ENCODE peak calls at places on chromosomes 6 and 20, in seven cellular contexts. One of them, this sample, is unnamed.
A peak's percentile ranks its signal among the peaks of the same experiment; 100 is the strongest.

GRCh38 chr6:34205916-34206315 is 30.8 kb upstream of the HMGA1 start:
- DNase-seq in PC-3: no peak
- DNase-seq in IMR-90: no peak
- DNase-seq in aorta: no peak
- DNase-seq in fibroblast of lung: no peak
- DNase-seq in heart right ventricle: no peak
- DNase-seq in CD8-positive, alpha-beta memory T cell: no peak
- DNase-seq in this sample: no peak

GRCh38 chr20:49786671-49787370 is 25.8 kb upstream of the SLC9A8 start:
- DNase-seq in PC-3: peak; percentile 63
- DNase-seq in IMR-90: peak; percentile 20
- DNase-seq in aorta: no peak
- DNase-seq in fibroblast of lung: no peak
- DNase-seq in heart right ventricle: no peak
- DNase-seq in CD8-positive, alpha-beta memory T cell: no peak
- DNase-seq in this sample: no peak

GRCh38 chr20:1263853-1264252 is 2.2 kb upstream of the SNPH start:
- DNase-seq in PC-3: no peak
- DNase-seq in IMR-90: peak; percentile 60
- DNase-seq in aorta: no peak
- DNase-seq in fibroblast of lung: peak; percentile 27
- DNase-seq in heart right ventricle: no peak
- DNase-seq in CD8-positive, alpha-beta memory T cell: no peak
- DNase-seq in this sample: no peak

GRCh38 chr6:39791311-39791710 is 865 bp upstream of the DAAM2 start:
- DNase-seq in PC-3: no peak
- DNase-seq in IMR-90: no peak
- DNase-seq in aorta: no peak
- DNase-seq in fibroblast of lung: no peak
- DNase-seq in heart right ventricle: no peak
- DNase-seq in CD8-positive, alpha-beta memory T cell: no peak
- DNase-seq in this sample: no peak

GRCh38 chr6:36544228-36544627 is 3.1 kb downstream of the STK38 start:
- DNase-seq in PC-3: peak; percentile 31
- DNase-seq in IMR-90: no peak
- DNase-seq in aorta: no peak
- DNase-seq in fibroblast of lung: peak; percentile 25
- DNase-seq in heart right ventricle: no peak
- DNase-seq in CD8-positive, alpha-beta memory T cell: peak; percentile 60
- DNase-seq in this sample: peak; percentile 36

GRCh38 chr6:135261872-135262725 is 81.0 kb downstream of the MYB start:
- DNase-seq in PC-3: no peak
- DNase-seq in IMR-90: no peak
- DNase-seq in aorta: no peak
- DNase-seq in fibroblast of lung: no peak
- DNase-seq in heart right ventricle: no peak
- DNase-seq in CD8-positive, alpha-beta memory T cell: no peak
- DNase-seq in this sample: no peak

GRCh38 chr6:155717369-155717768 is 261.7 kb upstream of the NOX3 start:
- DNase-seq in PC-3: no peak
- DNase-seq in IMR-90: no peak
- DNase-seq in aorta: no peak
- DNase-seq in fibroblast of lung: no peak
- DNase-seq in heart right ventricle: no peak
- DNase-seq in CD8-positive, alpha-beta memory T cell: no peak
- DNase-seq in this sample: no peak

GRCh38 chr6:19433101-19433500 is 404.1 kb upstream of the ID4 start:
- DNase-seq in PC-3: peak; percentile 68
- DNase-seq in IMR-90: no peak
- DNase-seq in aorta: no peak
- DNase-seq in fibroblast of lung: no peak
- DNase-seq in heart right ventricle: no peak
- DNase-seq in CD8-positive, alpha-beta memory T cell: no peak
- DNase-seq in this sample: no peak

GRCh38 chr20:60813066-60813465 is 439.0 kb upstream of the CDH4 start:
- DNase-seq in PC-3: no peak
- DNase-seq in IMR-90: no peak
- DNase-seq in aorta: no peak
- DNase-seq in fibroblast of lung: no peak
- DNase-seq in heart right ventricle: no peak
- DNase-seq in CD8-positive, alpha-beta memory T cell: no peak
- DNase-seq in this sample: no peak

GRCh38 chr6:72037006-72037405 is 150.7 kb downstream of the RIMS1 start:
- DNase-seq in PC-3: no peak
- DNase-seq in IMR-90: no peak
- DNase-seq in aorta: no peak
- DNase-seq in fibroblast of lung: no peak
- DNase-seq in heart right ventricle: no peak
- DNase-seq in CD8-positive, alpha-beta memory T cell: no peak
- DNase-seq in this sample: no peak

GRCh38 chr20:39253051-39253682 is 291.0 kb downstream of the DHX35 start:
- DNase-seq in PC-3: no peak
- DNase-seq in IMR-90: no peak
- DNase-seq in aorta: no peak
- DNase-seq in fibroblast of lung: no peak
- DNase-seq in heart right ventricle: no peak
- DNase-seq in CD8-positive, alpha-beta memory T cell: no peak
- DNase-seq in this sample: no peak

GRCh38 chr6:54072708-54073313 is 38.4 kb upstream of the MLIP start:
- DNase-seq in PC-3: no peak
- DNase-seq in IMR-90: no peak
- DNase-seq in aorta: no peak
- DNase-seq in fibroblast of lung: no peak
- DNase-seq in heart right ventricle: no peak
- DNase-seq in CD8-positive, alpha-beta memory T cell: no peak
- DNase-seq in this sample: no peak

GRCh38 chr20:55774628-55775027 is 230.7 kb downstream of the CBLN4 start:
- DNase-seq in PC-3: no peak
- DNase-seq in IMR-90: no peak
- DNase-seq in aorta: no peak
- DNase-seq in fibroblast of lung: no peak
- DNase-seq in heart right ventricle: no peak
- DNase-seq in CD8-positive, alpha-beta memory T cell: no peak
- DNase-seq in this sample: no peak

GRCh38 chr6:30006170-30007131 is 54.6 kb upstream of the POLR1H start:
- DNase-seq in PC-3: no peak
- DNase-seq in IMR-90: peak; percentile 3
- DNase-seq in aorta: peak; percentile 85
- DNase-seq in fibroblast of lung: no peak
- DNase-seq in heart right ventricle: peak; percentile 41
- DNase-seq in CD8-positive, alpha-beta memory T cell: no peak
- DNase-seq in this sample: peak; percentile 43

DNA sequence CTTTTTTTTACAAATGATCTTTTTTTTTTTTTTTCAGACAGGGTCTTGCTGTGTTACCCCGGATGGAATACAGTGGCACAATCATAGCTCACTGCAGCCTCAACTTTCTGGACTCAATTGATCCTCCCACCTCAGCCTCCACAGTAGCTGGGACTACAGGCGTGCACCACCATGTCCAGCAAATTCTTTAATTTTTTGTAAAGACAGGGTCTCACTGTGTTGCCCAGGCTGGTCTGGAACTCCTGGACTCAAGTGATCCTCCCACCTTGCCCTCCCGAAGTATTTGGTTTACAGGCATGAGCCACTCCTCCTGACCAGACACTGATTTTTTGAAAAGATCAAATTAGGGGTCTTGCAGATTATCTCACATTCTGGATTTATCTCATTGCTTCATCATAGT is 11.0 kb upstream of the MYBL2 start:
- DNase-seq in PC-3: no peak
- DNase-seq in IMR-90: no peak
- DNase-seq in aorta: peak; percentile 15
- DNase-seq in fibroblast of lung: no peak
- DNase-seq in heart right ventricle: no peak
- DNase-seq in CD8-positive, alpha-beta memory T cell: no peak
- DNase-seq in this sample: no peak
- H3K36me3 ChIP-seq in PC-3: no peaks in the 10 kb centered on the region
- H3K36me3 ChIP-seq in IMR-90: no peaks in the 10 kb centered on the region
- H3K36me3 ChIP-seq in aorta: no peaks in the 10 kb centered on the region
- H3K36me3 ChIP-seq in fibroblast of lung: no peaks in the 10 kb centered on the region
- H3K36me3 ChIP-seq in heart right ventricle: no peaks in the 10 kb centered on the region
- H3K36me3 ChIP-seq in CD8-positive, alpha-beta memory T cell: no peaks in the 10 kb centered on the region
- H3K36me3 ChIP-seq in this sample: no peaks in the 10 kb centered on the region

GRCh38 chr6:85390105-85390728 is 59.7 kb upstream of the NT5E start:
- DNase-seq in PC-3: no peak
- DNase-seq in IMR-90: peak; percentile 22
- DNase-seq in aorta: no peak
- DNase-seq in fibroblast of lung: peak; percentile 34
- DNase-seq in heart right ventricle: no peak
- DNase-seq in CD8-positive, alpha-beta memory T cell: no peak
- DNase-seq in this sample: peak; percentile 98
- H3K27ac ChIP-seq in PC-3: no peak overlapping the region
- H3K27ac ChIP-seq in IMR-90: no peak overlapping the region
- H3K27ac ChIP-seq in aorta: no peak overlapping the region
- H3K27ac ChIP-seq in fibroblast of lung: no peak overlapping the region
- H3K27ac ChIP-seq in heart right ventricle: no peak overlapping the region
- H3K27ac ChIP-seq in CD8-positive, alpha-beta memory T cell: no peak overlapping the region
- H3K27ac ChIP-seq in this sample: peak overlapping the region; percentile 90

GRCh38 chr20:63661959-63662812 is 4.1 kb downstream of the RTEL1 start:
- DNase-seq in PC-3: no peak
- DNase-seq in IMR-90: no peak
- DNase-seq in aorta: no peak
- DNase-seq in fibroblast of lung: no peak
- DNase-seq in heart right ventricle: no peak
- DNase-seq in CD8-positive, alpha-beta memory T cell: no peak
- DNase-seq in this sample: no peak
- H3K36me3 ChIP-seq in PC-3: peaks cover 44% of the 10 kb centered on the region
- H3K36me3 ChIP-seq in IMR-90: peaks cover 41% of the 10 kb centered on the region
- H3K36me3 ChIP-seq in aorta: peaks cover under 1% of the 10 kb centered on the region
- H3K36me3 ChIP-seq in fibroblast of lung: peaks cover 23% of the 10 kb centered on the region
- H3K36me3 ChIP-seq in heart right ventricle: peaks cover 11% of the 10 kb centered on the region
- H3K36me3 ChIP-seq in CD8-positive, alpha-beta memory T cell: no peaks in the 10 kb centered on the region
- H3K36me3 ChIP-seq in this sample: peaks cover 6% of the 10 kb centered on the region

DNA sequence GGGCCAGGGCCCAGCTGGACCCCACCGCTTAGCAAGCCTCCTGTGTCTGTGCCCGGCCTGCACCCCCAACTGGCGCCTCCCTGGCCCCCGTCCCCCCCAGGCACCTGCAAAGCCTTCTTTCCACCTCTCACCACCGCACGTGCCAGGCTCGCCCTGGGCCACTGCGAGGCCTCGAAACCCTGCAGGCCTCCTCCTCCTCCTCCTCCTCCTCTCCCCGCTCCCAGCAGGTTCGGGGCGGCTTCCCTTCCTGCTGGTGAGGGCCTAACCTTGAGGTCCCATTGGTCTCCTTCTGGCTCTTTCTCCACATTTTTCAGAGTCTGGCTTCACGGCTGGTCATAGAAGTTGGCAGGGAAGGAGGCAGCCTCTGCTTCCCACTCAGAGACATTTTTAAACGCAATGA is 76.8 kb upstream of the GATA5 start:
- DNase-seq in PC-3: no peak
- DNase-seq in IMR-90: no peak
- DNase-seq in aorta: no peak
- DNase-seq in fibroblast of lung: no peak
- DNase-seq in heart right ventricle: no peak
- DNase-seq in CD8-positive, alpha-beta memory T cell: no peak
- DNase-seq in this sample: no peak
- H3K27ac ChIP-seq in PC-3: no peak overlapping the region
- H3K27ac ChIP-seq in IMR-90: no peak overlapping the region
- H3K27ac ChIP-seq in aorta: no peak overlapping the region
- H3K27ac ChIP-seq in fibroblast of lung: no peak overlapping the region
- H3K27ac ChIP-seq in heart right ventricle: peak overlapping the region; percentile 90
- H3K27ac ChIP-seq in CD8-positive, alpha-beta memory T cell: no peak overlapping the region
- H3K27ac ChIP-seq in this sample: no peak overlapping the region

GRCh38 chr20:43694763-43695162 is 27.8 kb downstream of the MYBL2 start:
- DNase-seq in PC-3: no peak
- DNase-seq in IMR-90: no peak
- DNase-seq in aorta: no peak
- DNase-seq in fibroblast of lung: no peak
- DNase-seq in heart right ventricle: no peak
- DNase-seq in CD8-positive, alpha-beta memory T cell: no peak
- DNase-seq in this sample: no peak

GRCh38 chr20:43702502-43702901 is 24.3 kb downstream of the GTSF1L start:
- DNase-seq in PC-3: no peak
- DNase-seq in IMR-90: no peak
- DNase-seq in aorta: no peak
- DNase-seq in fibroblast of lung: no peak
- DNase-seq in heart right ventricle: no peak
- DNase-seq in CD8-positive, alpha-beta memory T cell: no peak
- DNase-seq in this sample: no peak

GRCh38 chr20:43699941-43700565 is 26.7 kb downstream of the GTSF1L start:
- DNase-seq in PC-3: no peak
- DNase-seq in IMR-90: no peak
- DNase-seq in aorta: no peak
- DNase-seq in fibroblast of lung: no peak
- DNase-seq in heart right ventricle: no peak
- DNase-seq in CD8-positive, alpha-beta memory T cell: no peak
- DNase-seq in this sample: no peak

GRCh38 chr20:43695571-43695970 is 28.7 kb downstream of the MYBL2 start:
- DNase-seq in PC-3: no peak
- DNase-seq in IMR-90: no peak
- DNase-seq in aorta: no peak
- DNase-seq in fibroblast of lung: no peak
- DNase-seq in heart right ventricle: no peak
- DNase-seq in CD8-positive, alpha-beta memory T cell: no peak
- DNase-seq in this sample: no peak

GRCh38 chr20:43700627-43701026 is 26.2 kb downstream of the GTSF1L start:
- DNase-seq in PC-3: no peak
- DNase-seq in IMR-90: no peak
- DNase-seq in aorta: no peak
- DNase-seq in fibroblast of lung: no peak
- DNase-seq in heart right ventricle: no peak
- DNase-seq in CD8-positive, alpha-beta memory T cell: no peak
- DNase-seq in this sample: no peak
- H3K36me3 ChIP-seq in PC-3: peaks cover 43% of the 10 kb centered on the region
- H3K36me3 ChIP-seq in IMR-90: peaks cover 12% of the 10 kb centered on the region
- H3K36me3 ChIP-seq in aorta: no peaks in the 10 kb centered on the region
- H3K36me3 ChIP-seq in fibroblast of lung: peaks cover 2% of the 10 kb centered on the region
- H3K36me3 ChIP-seq in heart right ventricle: no peaks in the 10 kb centered on the region
- H3K36me3 ChIP-seq in CD8-positive, alpha-beta memory T cell: no peaks in the 10 kb centered on the region
- H3K36me3 ChIP-seq in this sample: no peaks in the 10 kb centered on the region

GRCh38 chr20:53870426-53871199 is 199.8 kb downstream of the BCAS1 start:
- DNase-seq in PC-3: peak; percentile 54
- DNase-seq in IMR-90: no peak
- DNase-seq in aorta: no peak
- DNase-seq in fibroblast of lung: no peak
- DNase-seq in heart right ventricle: no peak
- DNase-seq in CD8-positive, alpha-beta memory T cell: no peak
- DNase-seq in this sample: no peak
- H3K27ac ChIP-seq in PC-3: peak overlapping the region; percentile 87
- H3K27ac ChIP-seq in IMR-90: no peak overlapping the region
- H3K27ac ChIP-seq in aorta: no peak overlapping the region
- H3K27ac ChIP-seq in fibroblast of lung: no peak overlapping the region
- H3K27ac ChIP-seq in heart right ventricle: no peak overlapping the region
- H3K27ac ChIP-seq in CD8-positive, alpha-beta memory T cell: no peak overlapping the region
- H3K27ac ChIP-seq in this sample: peak overlapping the region; percentile 44

This sample was measured in small intestine.